ENCODE peak calls at places on chromosomes 4 and X, in five cellular contexts. One of them, this sample, is unnamed. For H3K4me1, the result is how much of the 10 kb centered on the place peaks cover.

GRCh38 chrX:109732319-109732779 is 708 bp downstream of the ACSL4 start:
- DNase-seq in PC-3: peak
- DNase-seq in sigmoid colon: no peak
- DNase-seq in heart right ventricle: no peak
- DNase-seq in effector memory CD4-positive, alpha-beta T cell: no peak
- DNase-seq in this sample: no peak

GRCh38 chrX:1507511-1508463 is 29.2 kb downstream of the P2RY8 start:
- DNase-seq in PC-3: no peak
- DNase-seq in sigmoid colon: peak
- DNase-seq in heart right ventricle: no peak
- DNase-seq in effector memory CD4-positive, alpha-beta T cell: peak
- DNase-seq in this sample: peak

GRCh38 chr4:858831-859451 is 33.0 kb upstream of the CPLX1 start:
- DNase-seq in PC-3: no peak
- DNase-seq in sigmoid colon: no peak
- DNase-seq in heart right ventricle: no peak
- DNase-seq in effector memory CD4-positive, alpha-beta T cell: no peak
- DNase-seq in this sample: peak

GRCh38 chrX:24253030-24253429 is 60.8 kb downstream of the SUPT20HL2 start:
- DNase-seq in PC-3: no peak
- DNase-seq in sigmoid colon: no peak
- DNase-seq in heart right ventricle: no peak
- DNase-seq in effector memory CD4-positive, alpha-beta T cell: no peak
- DNase-seq in this sample: no peak

GRCh38 chr4:186592961-186593586 is 37.7 kb upstream of the MTNR1A start:
- DNase-seq in PC-3: no peak
- DNase-seq in sigmoid colon: no peak
- DNase-seq in heart right ventricle: no peak
- DNase-seq in effector memory CD4-positive, alpha-beta T cell: no peak
- DNase-seq in this sample: no peak

GRCh38 chrX:53320543-53321215 is 39.3 kb upstream of the IQSEC2 start:
- DNase-seq in PC-3: no peak
- DNase-seq in sigmoid colon: no peak
- DNase-seq in heart right ventricle: no peak
- DNase-seq in effector memory CD4-positive, alpha-beta T cell: no peak
- DNase-seq in this sample: peak

GRCh38 chr4:159075531-159075932 is 27.3 kb upstream of the RAPGEF2 start:
- DNase-seq in PC-3: peak
- DNase-seq in sigmoid colon: no peak
- DNase-seq in heart right ventricle: no peak
- DNase-seq in effector memory CD4-positive, alpha-beta T cell: no peak
- DNase-seq in this sample: no peak

GRCh38 chrX:93673056-93673868 is at the start of gene NAP1L3:
- DNase-seq in PC-3: peak
- DNase-seq in sigmoid colon: peak
- DNase-seq in heart right ventricle: peak
- DNase-seq in effector memory CD4-positive, alpha-beta T cell: peak
- DNase-seq in this sample: peak

GRCh38 chr4:10212400-10212799 is 95.8 kb upstream of the WDR1 start:
- DNase-seq in PC-3: no peak
- DNase-seq in sigmoid colon: no peak
- DNase-seq in heart right ventricle: no peak
- DNase-seq in effector memory CD4-positive, alpha-beta T cell: no peak
- DNase-seq in this sample: no peak

GRCh38 chr4:54016504-54016903 is 47.9 kb downstream of the CHIC2 start:
- DNase-seq in PC-3: no peak
- DNase-seq in sigmoid colon: no peak
- DNase-seq in heart right ventricle: no peak
- DNase-seq in effector memory CD4-positive, alpha-beta T cell: no peak
- DNase-seq in this sample: no peak
- H3K4me3 ChIP-seq in PC-3: no peak
- H3K4me3 ChIP-seq in sigmoid colon: no peak
- H3K4me3 ChIP-seq in heart right ventricle: no peak
- H3K4me3 ChIP-seq in effector memory CD4-positive, alpha-beta T cell: no peak
- H3K4me3 ChIP-seq in this sample: no peak

GRCh38 chr4:95539056-95539455 is 9.7 kb downstream of the UNC5C start:
- DNase-seq in PC-3: no peak
- DNase-seq in sigmoid colon: no peak
- DNase-seq in heart right ventricle: no peak
- DNase-seq in effector memory CD4-positive, alpha-beta T cell: no peak
- DNase-seq in this sample: no peak
- H3K4me1 ChIP-seq in PC-3: under half
- H3K4me1 ChIP-seq in sigmoid colon: under half
- H3K4me1 ChIP-seq in heart right ventricle: under half
- H3K4me1 ChIP-seq in effector memory CD4-positive, alpha-beta T cell: under half
- H3K4me1 ChIP-seq in this sample: under half

GRCh38 chrX:48920713-48921104 is 1.9 kb upstream of the PIM2 start:
- DNase-seq in PC-3: no peak
- DNase-seq in sigmoid colon: no peak
- DNase-seq in heart right ventricle: no peak
- DNase-seq in effector memory CD4-positive, alpha-beta T cell: no peak
- DNase-seq in this sample: no peak
- H3K4me3 ChIP-seq in PC-3: no peak
- H3K4me3 ChIP-seq in sigmoid colon: no peak
- H3K4me3 ChIP-seq in heart right ventricle: no peak
- H3K4me3 ChIP-seq in effector memory CD4-positive, alpha-beta T cell: peak
- H3K4me3 ChIP-seq in this sample: no peak

DNA sequence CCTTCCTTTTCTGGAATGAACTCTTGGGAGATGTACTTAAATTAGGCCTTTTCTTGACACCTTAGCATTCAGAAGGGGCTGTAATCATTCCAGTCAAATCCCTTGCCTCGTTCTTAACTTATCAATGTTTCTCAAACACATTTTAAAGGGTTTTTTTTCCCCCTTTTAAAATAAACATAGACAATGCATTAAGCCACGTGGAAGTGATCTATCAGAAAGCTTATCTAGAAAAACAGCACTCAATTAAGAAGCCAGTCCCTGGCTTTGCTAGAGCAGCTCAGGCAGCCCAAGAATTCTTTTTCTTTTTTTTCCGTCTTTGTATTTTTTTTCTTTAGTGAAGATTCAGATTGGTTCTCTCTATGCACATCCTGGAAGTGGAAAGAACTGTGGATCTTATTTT is 118.2 kb downstream of the PCDH7 start:
- DNase-seq in PC-3: no peak
- DNase-seq in sigmoid colon: no peak
- DNase-seq in heart right ventricle: no peak
- DNase-seq in effector memory CD4-positive, alpha-beta T cell: no peak
- DNase-seq in this sample: no peak
- H3K4me1 ChIP-seq in PC-3: under half
- H3K4me1 ChIP-seq in sigmoid colon: under half
- H3K4me1 ChIP-seq in heart right ventricle: under half
- H3K4me1 ChIP-seq in effector memory CD4-positive, alpha-beta T cell: under half
- H3K4me1 ChIP-seq in this sample: under half

GRCh38 chr4:107619731-107620130 is 100.3 kb downstream of the PAPSS1 start:
- DNase-seq in PC-3: no peak
- DNase-seq in sigmoid colon: no peak
- DNase-seq in heart right ventricle: no peak
- DNase-seq in effector memory CD4-positive, alpha-beta T cell: no peak
- DNase-seq in this sample: no peak
- H3K4me3 ChIP-seq in PC-3: no peak
- H3K4me3 ChIP-seq in sigmoid colon: no peak
- H3K4me3 ChIP-seq in heart right ventricle: no peak
- H3K4me3 ChIP-seq in effector memory CD4-positive, alpha-beta T cell: no peak
- H3K4me3 ChIP-seq in this sample: no peak

GRCh38 chr4:165331823-165332222 is 4.4 kb downstream of the MSMO1 start:
- DNase-seq in PC-3: no peak
- DNase-seq in sigmoid colon: no peak
- DNase-seq in heart right ventricle: no peak
- DNase-seq in effector memory CD4-positive, alpha-beta T cell: no peak
- DNase-seq in this sample: no peak
- H3K4me1 ChIP-seq in PC-3: under half
- H3K4me1 ChIP-seq in sigmoid colon: under half
- H3K4me1 ChIP-seq in heart right ventricle: under half
- H3K4me1 ChIP-seq in effector memory CD4-positive, alpha-beta T cell: under half
- H3K4me1 ChIP-seq in this sample: under half

DNA sequence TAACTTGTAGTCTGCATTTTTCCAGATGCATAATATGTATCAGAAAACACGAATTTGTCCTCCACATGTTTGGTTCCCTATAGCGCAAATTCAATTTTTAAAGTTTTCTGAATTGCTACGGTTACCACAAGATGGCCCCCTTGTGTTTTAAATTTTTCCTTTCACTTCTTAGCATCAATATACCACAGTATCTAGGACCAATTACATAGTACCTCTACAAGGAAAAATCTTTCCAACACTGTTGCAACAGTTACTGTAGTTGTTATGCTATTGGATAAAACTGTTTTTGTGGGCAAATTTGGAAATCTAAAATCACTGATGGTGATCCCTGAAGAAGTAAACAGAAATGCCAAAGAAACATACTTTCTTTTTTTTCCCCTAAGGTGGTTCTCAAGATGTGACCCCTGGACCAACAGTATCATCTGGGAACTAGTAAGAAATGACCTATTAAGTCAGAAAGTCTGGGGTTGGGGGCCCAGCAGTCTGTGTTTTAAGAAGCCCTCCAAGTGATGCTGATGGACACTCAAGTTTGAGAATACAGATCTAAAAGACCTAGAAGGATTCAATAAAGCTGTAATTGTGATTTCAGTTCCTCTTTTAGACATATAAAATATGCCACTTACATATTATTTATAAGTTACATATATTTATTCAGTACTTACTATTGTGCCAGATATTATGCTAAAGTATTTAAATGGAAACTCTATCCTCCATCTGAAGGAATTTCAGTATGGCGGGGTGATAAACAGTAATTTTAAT is 3.1 kb downstream of the ZGRF1 start:
- DNase-seq in PC-3: peak
- DNase-seq in sigmoid colon: no peak
- DNase-seq in heart right ventricle: no peak
- DNase-seq in effector memory CD4-positive, alpha-beta T cell: no peak
- DNase-seq in this sample: no peak
- H3K4me3 ChIP-seq in PC-3: no peak
- H3K4me3 ChIP-seq in sigmoid colon: no peak
- H3K4me3 ChIP-seq in heart right ventricle: no peak
- H3K4me3 ChIP-seq in effector memory CD4-positive, alpha-beta T cell: no peak
- H3K4me3 ChIP-seq in this sample: no peak

GRCh38 chr4:92847046-92847445 is 543.3 kb downstream of the GRID2 start:
- DNase-seq in PC-3: no peak
- DNase-seq in sigmoid colon: no peak
- DNase-seq in heart right ventricle: no peak
- DNase-seq in effector memory CD4-positive, alpha-beta T cell: no peak
- DNase-seq in this sample: no peak

GRCh38 chr4:92840880-92841279 is 537.1 kb downstream of the GRID2 start:
- DNase-seq in PC-3: no peak
- DNase-seq in sigmoid colon: no peak
- DNase-seq in heart right ventricle: no peak
- DNase-seq in effector memory CD4-positive, alpha-beta T cell: no peak
- DNase-seq in this sample: no peak

DNA sequence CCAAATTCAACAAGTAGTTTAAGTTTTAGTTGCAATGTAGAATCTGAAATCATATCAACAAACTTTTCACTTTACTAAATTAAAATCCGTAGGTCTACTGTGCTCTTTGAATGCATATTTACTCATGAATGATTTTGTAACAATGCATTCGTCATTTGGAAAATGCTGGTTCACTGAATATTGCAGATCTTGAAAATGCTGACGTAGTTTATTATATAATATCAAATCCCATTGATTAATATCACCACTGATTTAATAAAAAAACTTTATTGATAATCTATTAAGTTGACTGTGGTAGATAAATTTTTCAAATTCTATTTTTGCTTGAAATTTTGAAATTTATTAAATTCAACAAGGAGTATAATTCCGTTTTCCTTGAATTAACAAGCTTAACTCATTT is 540.0 kb downstream of the GRID2 start:
- DNase-seq in PC-3: no peak
- DNase-seq in sigmoid colon: no peak
- DNase-seq in heart right ventricle: no peak
- DNase-seq in effector memory CD4-positive, alpha-beta T cell: no peak
- DNase-seq in this sample: no peak
- H3K4me1 ChIP-seq in PC-3: under half
- H3K4me1 ChIP-seq in sigmoid colon: under half
- H3K4me1 ChIP-seq in heart right ventricle: under half
- H3K4me1 ChIP-seq in effector memory CD4-positive, alpha-beta T cell: under half
- H3K4me1 ChIP-seq in this sample: under half

This sample was measured in upper lobe of left lung.